ENCODE peak calls at places on chromosomes 1 and 21, in nine cellular contexts. X is GM23338, O is breast epithelium, E is SK-N-SH, N is H1, M is spleen, A is HCT116, F is sigmoid colon, Z is K562. V is an unnamed sample.

GRCh38 chr1:59750612-59751395 is 63.9 kb upstream of the HOOK1 start:
- DNase-seq in X (no peak), O (peak; percentile 67), E (no peak), N (no peak), M (no peak), A (peak; percentile 37), F (peak; percentile 76), Z (no peak), V (no peak)

GRCh38 chr1:27979151-27979858 is 19.5 kb downstream of the XKR8 start:
- DNase-seq in X (peak; percentile 57), O (no peak), E (no peak), N (no peak), M (no peak), A (peak; percentile 35), F (no peak), Z (peak; percentile 82), V (no peak)

GRCh38 chr1:30409476-30410152 is 313.8 kb downstream of the MATN1 start:
- DNase-seq in X (no peak), O (no peak), E (no peak), N (peak; percentile 30), M (peak; percentile 34), A (no peak), F (no peak), Z (no peak), V (peak; percentile 14)

GRCh38 chr1:216193839-216194443 is 229.3 kb downstream of the USH2A start:
- DNase-seq in X (peak; percentile 46), O (no peak), E (no peak), N (no peak), M (no peak), A (no peak), F (no peak), Z (no peak), V (no peak)

GRCh38 chr21:16309250-16309971 is 579.6 kb downstream of the USP25 start:
- DNase-seq in X (peak; percentile 48), O (no peak), E (no peak), N (no peak), M (no peak), A (no peak), F (no peak), Z (no peak), V (no peak)

GRCh38 chr1:4977701-4978100 is 323.3 kb downstream of the AJAP1 start:
- DNase-seq in X (no peak), O (no peak), E (no peak), N (no peak), M (no peak), A (no peak), F (peak; percentile 60), Z (no peak), V (no peak)

GRCh38 chr1:205981257-205981656 is 21.9 kb downstream of the RAB7B start:
- DNase-seq in X (no peak), O (no peak), E (no peak), N (no peak), M (no peak), A (no peak), F (no peak), Z (no peak), V (no peak)

GRCh38 chr1:212485895-212486590 is 53.3 kb downstream of the NENF start:
- DNase-seq in X (peak; percentile 62), O (peak; percentile 78), E (peak; percentile 39), N (no peak), M (no peak), A (peak; percentile 66), F (peak; percentile 83), Z (peak; percentile 52), V (peak; percentile 70)

GRCh38 chr1:111535256-111536191 is 32.1 kb upstream of the ADORA3 start:
- DNase-seq in X (no peak), O (no peak), E (no peak), N (no peak), M (no peak), A (no peak), F (peak; percentile 69), Z (no peak), V (no peak)

GRCh38 chr1:43288785-43289466 is 3.5 kb upstream of the C1orf210 start:
- DNase-seq in X (no peak), O (no peak), E (no peak), N (no peak), M (no peak), A (no peak), F (no peak), Z (no peak), V (no peak)

GRCh38 chr1:245213066-245213465 is 58.3 kb downstream of the KIF26B start:
- DNase-seq in X (no peak), O (no peak), E (no peak), N (no peak), M (no peak), A (no peak), F (no peak), Z (no peak), V (no peak)

GRCh38 chr1:17098440-17099317 is 20.6 kb downstream of the PADI2 start:
- DNase-seq in X (no peak), O (peak; percentile 46), E (no peak), N (no peak), M (no peak), A (no peak), F (no peak), Z (no peak), V (no peak)

DNA sequence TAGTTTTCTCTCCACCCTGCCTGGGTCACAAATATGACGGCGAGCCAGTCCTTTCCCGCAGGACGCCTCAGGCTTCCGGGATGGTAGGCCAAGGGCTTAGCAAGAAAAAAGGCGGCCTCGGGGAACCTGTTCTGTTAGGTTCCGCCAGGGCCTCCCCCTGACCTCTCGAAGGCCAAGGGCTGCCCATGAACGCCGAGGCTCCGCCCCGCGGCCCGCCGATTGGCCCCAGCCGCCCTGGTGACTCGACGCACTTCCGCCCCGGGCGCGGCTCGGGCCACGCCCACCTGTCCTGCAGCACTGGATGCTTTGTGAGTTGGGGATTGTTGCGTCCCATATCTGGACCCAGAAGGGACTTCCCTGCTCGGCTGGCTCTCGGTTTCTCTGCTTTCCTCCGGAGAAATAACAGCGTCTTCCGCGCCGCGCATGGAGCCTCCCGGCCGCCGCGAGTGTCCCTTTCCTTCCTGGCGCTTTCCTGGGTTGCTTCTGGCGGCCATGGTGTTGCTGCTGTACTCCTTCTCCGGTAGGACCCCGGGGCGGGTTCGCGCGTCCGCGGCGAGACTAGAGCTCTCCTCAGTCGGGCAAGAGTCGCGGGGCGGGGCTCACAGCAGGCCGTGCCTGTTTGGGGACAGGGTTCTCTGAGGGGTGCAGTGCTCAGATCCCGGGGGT is at the start of gene CD46:
- DNase-seq in X (peak; percentile 98), O (peak; percentile 96), E (peak; percentile 93), N (peak; percentile 92), M (peak; percentile 97), A (peak; percentile 87), F (peak; percentile 98), Z (peak; percentile 96), V (peak; percentile 99)
- TF ChIP-seq POLR2AphosphoS5 in X (peak; percentile 93), O (peak; percentile 79), E (peak; percentile 90), N (peak; percentile 77), M (peak; percentile 98), A (peak; percentile 91), F (peak; percentile 96), Z (peak; percentile 96), V (peak; percentile 93)

GRCh38 chr1:10651377-10651776 is 145.1 kb downstream of the CASZ1 start:
- DNase-seq in X (peak; percentile 65), O (no peak), E (no peak), N (peak; percentile 73), M (no peak), A (no peak), F (no peak), Z (peak; percentile 64), V (no peak)

GRCh38 chr1:10652626-10653025 is 143.8 kb downstream of the CASZ1 start:
- DNase-seq in X (no peak), O (no peak), E (no peak), N (no peak), M (no peak), A (no peak), F (no peak), Z (no peak), V (peak; percentile 83)

GRCh38 chr1:10655002-10655401 is 141.4 kb downstream of the CASZ1 start:
- DNase-seq in X (no peak), O (no peak), E (no peak), N (no peak), M (no peak), A (no peak), F (peak; percentile 88), Z (no peak), V (no peak)

GRCh38 chr1:10651793-10652192 is 144.7 kb downstream of the CASZ1 start:
- DNase-seq in X (peak; percentile 66), O (no peak), E (no peak), N (peak; percentile 83), M (no peak), A (no peak), F (no peak), Z (peak; percentile 67), V (peak; percentile 60)

DNA sequence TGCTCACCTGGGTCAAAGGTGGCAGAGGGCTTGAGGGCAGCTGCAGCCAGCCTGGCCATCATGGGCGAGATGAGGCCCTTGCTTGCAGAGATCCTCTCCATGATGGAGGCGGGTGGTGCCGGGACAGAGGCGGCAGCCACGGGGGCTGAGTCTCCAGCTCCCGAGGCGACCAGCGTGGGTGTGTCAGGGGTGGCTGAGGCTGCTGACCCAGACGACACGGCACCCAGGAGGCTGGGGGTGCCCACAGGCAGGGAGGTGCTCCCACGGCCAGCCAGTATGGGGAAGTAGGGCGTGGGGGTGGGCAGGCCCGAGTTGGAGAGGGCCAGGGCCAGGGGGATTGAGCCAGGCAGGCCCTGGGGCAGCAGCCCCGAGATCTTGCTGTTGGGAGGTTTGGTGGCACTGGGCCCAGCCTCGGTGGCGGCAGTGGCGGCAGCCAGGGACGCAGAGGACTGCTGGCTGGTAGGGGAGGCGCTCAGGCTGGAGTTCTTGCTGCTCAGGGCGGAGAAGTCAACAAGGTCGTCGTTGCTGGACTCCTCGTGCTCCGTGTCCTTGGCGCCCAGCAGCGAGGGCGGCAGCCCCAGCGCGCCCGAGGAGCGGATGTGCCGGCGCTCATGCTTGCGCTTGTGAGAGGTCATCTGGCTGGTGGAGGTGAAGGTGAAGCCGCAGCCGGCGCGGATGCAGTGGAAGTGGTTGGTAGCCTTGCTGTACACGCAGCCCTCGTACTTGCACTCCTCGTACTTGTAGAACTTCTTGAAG is 142.9 kb downstream of the CASZ1 start:
- DNase-seq in X (no peak), O (no peak), E (no peak), N (no peak), M (no peak), A (no peak), F (no peak), Z (no peak), V (peak; percentile 68)
- H3K4me1 ChIP-seq in X (peaks cover 14% of the 10 kb centered on the region), O (no peaks in the 10 kb centered on the region), E (no peaks in the 10 kb centered on the region), N (peaks cover 18% of the 10 kb centered on the region), M (no peaks in the 10 kb centered on the region), A (no peaks in the 10 kb centered on the region), F (peaks cover 98% of the 10 kb centered on the region), Z (no peaks in the 10 kb centered on the region), V (no peaks in the 10 kb centered on the region)

GRCh38 chr1:76352741-76353435 is 278.3 kb downstream of the ST6GALNAC3 start:
- DNase-seq in X (no peak), O (no peak), E (no peak), N (no peak), M (no peak), A (no peak), F (no peak), Z (no peak), V (no peak)
- TF ChIP-seq POLR2AphosphoS5 in X (no peak), O (no peak), E (no peak), N (no peak), M (no peak), A (no peak), F (no peak), Z (no peak), V (no peak)

DNA sequence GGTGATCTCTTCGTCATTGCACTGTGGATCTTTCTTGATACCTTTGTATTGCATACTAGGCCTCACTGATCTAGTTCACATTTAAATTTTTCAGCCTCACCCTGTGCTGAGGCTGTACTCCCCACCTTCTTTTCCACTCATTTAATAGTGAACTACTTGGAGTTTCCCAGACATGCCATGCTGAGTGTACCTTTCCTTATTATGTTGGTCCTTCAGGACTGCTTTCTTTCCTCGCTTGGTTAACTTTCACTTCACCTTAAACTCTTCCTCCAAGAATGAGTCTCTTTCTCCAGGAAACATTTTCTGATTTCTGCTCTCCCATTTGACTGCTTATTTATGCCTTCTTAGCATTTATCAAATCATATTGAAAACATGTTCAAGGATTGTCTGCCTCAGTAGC is 20.8 kb downstream of the RNF2 start:
- DNase-seq in X (no peak), O (no peak), E (no peak), N (no peak), M (no peak), A (no peak), F (no peak), Z (no peak), V (no peak)
- H3K4me1 ChIP-seq in X (peaks cover 24% of the 10 kb centered on the region), O (no peaks in the 10 kb centered on the region), E (no peaks in the 10 kb centered on the region), N (no peaks in the 10 kb centered on the region), M (peaks cover 26% of the 10 kb centered on the region), A (no peaks in the 10 kb centered on the region), F (peaks cover 11% of the 10 kb centered on the region), Z (peaks cover 2% of the 10 kb centered on the region), V (peaks cover 32% of the 10 kb centered on the region)